ENCODE peak calls at places on chromosome 4, in seven cellular contexts. T, R, B, C, Y, J and W are unnamed samples.

GRCh38 chr4:32624943-32625603 is 1904.9 kb downstream of the PCDH7 start:
- DNase-seq in T (no peak), R (no peak), B (peak; percentile 26), C (no peak), Y (no peak), J (no peak), W (no peak)

GRCh38 chr4:72107456-72107855 is 75.7 kb downstream of the NPFFR2 start:
- DNase-seq in T (no peak), R (no peak), B (peak; percentile 58), C (no peak), Y (no peak), J (no peak), W (no peak)

GRCh38 chr4:119682080-119682479 is 53.5 kb upstream of the PDE5A start:
- DNase-seq in T (no peak), R (no peak), B (no peak), C (no peak), Y (no peak), J (no peak), W (no peak)

GRCh38 chr4:6566582-6567190 is 8.3 kb upstream of the MAN2B2 start:
- DNase-seq in T (no peak), R (no peak), B (no peak), C (no peak), Y (no peak), J (no peak), W (no peak)

GRCh38 chr4:93829531-93830089 is 1.1 kb downstream of the ATOH1 start:
- DNase-seq in T (no peak), R (peak; percentile 29), B (no peak), C (no peak), Y (peak; percentile 48), J (peak; percentile 54), W (peak; percentile 75)

GRCh38 chr4:106160560-106160959 is 155.4 kb downstream of the TBCK start:
- DNase-seq in T (no peak), R (no peak), B (no peak), C (no peak), Y (no peak), J (no peak), W (no peak)

GRCh38 chr4:184287697-184288255 is 70.1 kb upstream of the ENPP6 start:
- DNase-seq in T (no peak), R (no peak), B (peak; percentile 55), C (no peak), Y (no peak), J (no peak), W (peak; percentile 67)

GRCh38 chr4:55729306-55730142 is 90.1 kb upstream of the EXOC1L start:
- DNase-seq in T (no peak), R (no peak), B (no peak), C (no peak), Y (no peak), J (no peak), W (no peak)

GRCh38 chr4:823761-824460 is 2.0 kb downstream of the CPLX1 start:
- DNase-seq in T (peak; percentile 56), R (no peak), B (no peak), C (no peak), Y (no peak), J (no peak), W (peak; percentile 61)

GRCh38 chr4:78222575-78223186 is 165.6 kb downstream of the FRAS1 start:
- DNase-seq in T (no peak), R (no peak), B (no peak), C (no peak), Y (peak; percentile 31), J (no peak), W (peak; percentile 58)

GRCh38 chr4:120865985-120866384 is 56.5 kb downstream of the PRDM5 start:
- DNase-seq in T (no peak), R (no peak), B (peak; percentile 85), C (no peak), Y (peak; percentile 40), J (no peak), W (no peak)

GRCh38 chr4:60396680-60397079 is 803.4 kb upstream of the ADGRL3 start:
- DNase-seq in T (no peak), R (no peak), B (peak; percentile 78), C (no peak), Y (no peak), J (peak; percentile 2), W (no peak)

DNA sequence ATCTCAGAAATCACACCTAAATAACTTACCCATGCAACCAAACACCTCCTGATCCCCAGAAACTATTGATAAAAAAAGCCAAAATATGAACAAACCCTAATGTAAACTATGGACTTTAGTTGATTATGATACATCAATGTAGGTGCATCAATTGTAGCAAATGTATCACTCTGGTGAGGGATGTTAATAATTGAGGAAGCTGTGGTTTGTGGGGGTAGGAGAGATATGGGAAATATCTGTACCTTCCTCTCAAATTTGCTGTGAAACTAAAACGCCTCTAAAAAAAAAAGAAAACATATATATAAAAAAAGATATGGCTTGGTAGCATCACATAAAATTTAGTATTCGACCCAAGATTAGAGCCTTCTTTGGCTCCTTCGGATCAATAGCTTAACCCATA is 144.3 kb upstream of the CPEB2 start:
- DNase-seq in T (no peak), R (no peak), B (no peak), C (no peak), Y (no peak), J (no peak), W (no peak)
- H3K27ac ChIP-seq in T (no peak overlapping the region), R (no peak overlapping the region), B (peak overlapping the region; percentile 99), C (no peak overlapping the region), Y (no peak overlapping the region), J (no peak overlapping the region), W (no peak overlapping the region)

DNA sequence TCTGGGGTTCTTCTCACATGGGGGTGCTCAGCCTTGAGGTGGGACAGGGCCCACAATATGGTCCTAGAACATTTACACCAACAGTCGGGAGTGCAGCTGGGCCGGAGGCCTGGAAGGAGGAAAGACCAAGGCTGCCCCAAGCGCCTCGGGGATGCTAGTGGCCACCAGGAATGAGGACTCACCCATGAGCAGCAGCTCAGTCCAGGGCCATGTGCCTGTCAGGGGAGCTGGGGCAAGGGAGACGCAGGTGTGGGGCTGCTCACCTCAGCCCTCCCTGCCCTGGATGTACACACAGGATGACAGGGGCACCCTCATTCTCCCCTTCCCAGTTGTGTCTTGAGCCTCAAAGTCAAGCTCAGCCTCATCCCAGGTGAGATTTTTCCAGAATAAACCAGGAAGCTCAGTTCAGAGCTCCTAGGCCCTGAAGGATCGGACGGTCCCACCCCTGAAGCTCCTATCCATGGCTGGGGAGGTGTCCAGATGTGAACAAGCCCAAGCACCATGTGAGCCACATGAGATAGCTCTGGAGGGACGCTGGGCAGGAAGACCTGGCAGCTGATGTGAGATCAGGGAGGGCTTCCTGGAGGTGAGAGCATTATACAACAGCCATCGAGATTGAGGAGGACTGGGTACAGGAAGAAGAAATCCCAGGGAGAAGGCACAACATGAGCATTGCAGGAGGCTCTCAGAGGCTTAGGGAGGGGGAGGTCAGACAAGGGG is 23.0 kb downstream of the HTRA3 start:
- DNase-seq in T (peak; percentile 45), R (no peak), B (no peak), C (no peak), Y (no peak), J (no peak), W (no peak)
- H3K27ac ChIP-seq in T (no peak overlapping the region), R (no peak overlapping the region), B (no peak overlapping the region), C (no peak overlapping the region), Y (no peak overlapping the region), J (no peak overlapping the region), W (no peak overlapping the region)

GRCh38 chr4:3220586-3221494 is 28.1 kb upstream of the MSANTD1 start:
- DNase-seq in T (no peak), R (no peak), B (no peak), C (no peak), Y (no peak), J (no peak), W (no peak)

GRCh38 chr4:3221996-3222395 is 27.0 kb upstream of the MSANTD1 start:
- DNase-seq in T (peak; percentile 48), R (no peak), B (no peak), C (no peak), Y (no peak), J (no peak), W (no peak)

GRCh38 chr4:3224971-3225850 is 23.7 kb upstream of the MSANTD1 start:
- DNase-seq in T (peak; percentile 60), R (peak; percentile 53), B (no peak), C (no peak), Y (no peak), J (peak; percentile 16), W (no peak)

GRCh38 chr4:3223986-3224748 is 24.8 kb upstream of the MSANTD1 start:
- DNase-seq in T (peak; percentile 30), R (no peak), B (no peak), C (no peak), Y (no peak), J (no peak), W (no peak)

GRCh38 chr4:3223346-3223745 is 25.6 kb upstream of the MSANTD1 start:
- DNase-seq in T (peak; percentile 42), R (no peak), B (no peak), C (no peak), Y (no peak), J (no peak), W (no peak)
- H3K27ac ChIP-seq in T (no peak overlapping the region), R (no peak overlapping the region), B (no peak overlapping the region), C (no peak overlapping the region), Y (no peak overlapping the region), J (no peak overlapping the region), W (no peak overlapping the region)

DNA sequence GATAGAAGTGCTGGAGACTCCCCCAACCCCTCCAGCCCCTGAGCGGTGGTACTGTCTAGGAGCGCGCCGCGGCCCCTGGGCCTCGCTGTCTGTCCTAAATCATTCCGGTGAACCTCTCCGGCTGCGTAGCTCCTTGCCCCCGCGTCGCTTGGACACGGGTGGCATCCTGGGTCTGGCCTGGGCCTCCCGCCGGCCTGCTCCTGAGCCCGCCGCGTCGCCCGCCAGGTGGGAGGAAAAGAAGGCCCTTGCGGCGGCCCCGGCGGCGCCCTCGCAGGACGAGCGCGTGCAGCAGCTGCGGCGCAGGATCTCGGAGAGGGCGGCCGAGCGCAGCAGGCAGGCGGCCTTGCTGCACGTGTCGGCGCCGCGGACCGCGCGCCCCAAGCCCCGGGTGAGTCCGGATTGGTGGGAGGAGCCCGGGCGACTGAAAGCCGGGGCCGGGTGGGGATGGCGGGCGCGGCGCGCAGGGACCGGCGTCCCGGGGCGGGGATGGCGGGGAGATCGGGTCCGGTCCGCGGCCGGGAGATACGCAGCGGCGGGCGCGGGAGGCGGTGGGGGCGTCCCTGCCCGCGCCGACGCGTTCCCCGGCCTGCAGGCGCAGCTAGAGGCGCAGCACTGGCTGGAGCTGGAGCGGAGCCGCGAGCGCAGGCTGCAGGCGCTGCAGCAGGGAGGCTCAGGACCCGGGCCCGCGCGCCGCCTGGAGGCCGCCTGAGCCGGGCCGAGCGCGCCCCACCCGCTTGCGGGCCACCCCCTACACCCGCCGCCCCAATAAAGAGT is 6.5 kb upstream of the RNF4 start:
- DNase-seq in T (peak; percentile 82), R (peak; percentile 85), B (no peak), C (peak; percentile 62), Y (peak; percentile 71), J (peak; percentile 96), W (peak; percentile 89)
- H3K27ac ChIP-seq in T (no peak overlapping the region), R (no peak overlapping the region), B (no peak overlapping the region), C (peak overlapping the region; percentile 89), Y (peak overlapping the region; percentile 31), J (no peak overlapping the region), W (no peak overlapping the region)

GRCh38 chr4:39279416-39279815 is 86.7 kb downstream of the RFC1 start:
- DNase-seq in T (no peak), R (no peak), B (peak; percentile 4), C (no peak), Y (no peak), J (no peak), W (no peak)

GRCh38 chr4:39278476-39278875 is 87.7 kb downstream of the RFC1 start:
- DNase-seq in T (no peak), R (no peak), B (no peak), C (no peak), Y (no peak), J (no peak), W (no peak)

DNA sequence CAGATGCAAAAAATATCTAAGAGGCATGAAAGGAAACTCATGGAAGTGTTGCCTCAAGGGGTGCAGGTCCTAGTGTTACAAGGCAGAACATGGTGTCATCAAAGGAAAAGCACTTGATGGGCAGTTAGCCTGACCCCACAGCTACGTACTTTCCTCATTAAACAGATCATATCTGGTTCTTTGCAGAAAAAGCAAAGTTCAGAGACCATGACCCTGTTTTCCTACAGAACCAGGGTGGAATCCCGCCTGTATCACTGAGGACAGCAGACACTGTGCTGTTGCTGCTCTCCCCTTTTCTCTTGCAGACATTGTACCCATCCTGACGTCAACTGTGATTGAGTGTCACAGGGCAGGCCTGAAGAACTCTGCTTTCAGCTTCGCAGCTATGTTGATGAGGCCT is 91.7 kb downstream of the RFC1 start:
- DNase-seq in T (no peak), R (no peak), B (no peak), C (no peak), Y (no peak), J (peak; percentile 28), W (no peak)
- H3K27ac ChIP-seq in T (no peak overlapping the region), R (no peak overlapping the region), B (no peak overlapping the region), C (no peak overlapping the region), Y (no peak overlapping the region), J (no peak overlapping the region), W (no peak overlapping the region)